ENCODE peak calls at places on chromosome 21, in four cellular contexts. I is lower lobe of right lung, X is stomach, F is A549. K is an unnamed sample.

GRCh38 chr21:27219068-27219467 is 252.2 kb upstream of the ADAMTS5 start:
- DNase-seq in I (no peak), X (no peak), F (no peak), K (no peak)

GRCh38 chr21:15774590-15774989 is 44.8 kb downstream of the USP25 start:
- DNase-seq in I (no peak), X (no peak), F (no peak), K (no peak)

GRCh38 chr21:45326169-45326833 is 38.6 kb upstream of the POFUT2 start:
- DNase-seq in I (peak; percentile 39), X (no peak), F (no peak), K (peak; percentile 75)

GRCh38 chr21:39867198-39867650 is at the start of gene PCP4:
- DNase-seq in I (peak; percentile 59), X (peak; percentile 48), F (peak; percentile 36), K (peak; percentile 13)

GRCh38 chr21:45112371-45112770 is 38.0 kb downstream of the ADARB1 start:
- DNase-seq in I (no peak), X (no peak), F (no peak), K (no peak)

GRCh38 chr21:8994640-8995511 is 1526.5 kb upstream of the TPTE start:
- DNase-seq in I (no peak), X (no peak), F (peak; percentile 95), K (no peak)

GRCh38 chr21:36065497-36066036 is 4.3 kb upstream of the CBR1 start:
- DNase-seq in I (no peak), X (no peak), F (no peak), K (no peak)

GRCh38 chr21:35646606-35647005 is 413.7 kb downstream of the SETD4 start:
- DNase-seq in I (no peak), X (no peak), F (no peak), K (no peak)

GRCh38 chr21:43939443-43940328 is 72.4 kb upstream of the TRAPPC10 start:
- DNase-seq in I (no peak), X (no peak), F (no peak), K (no peak)
- H3K27ac ChIP-seq in I (no peak overlapping the region), X (no peak overlapping the region), F (no peak overlapping the region), K (no peak overlapping the region)

GRCh38 chr21:34596561-34597271 is 18.2 kb downstream of the RCAN1 start:
- DNase-seq in I (no peak), X (no peak), F (no peak), K (no peak)
- H3K27ac ChIP-seq in I (no peak overlapping the region), X (no peak overlapping the region), F (no peak overlapping the region), K (no peak overlapping the region)

GRCh38 chr21:42513151-42513984 is at the start of gene SLC37A1:
- DNase-seq in I (peak; percentile 62), X (peak; percentile 64), F (peak; percentile 6), K (peak; percentile 57)

GRCh38 chr21:42518216-42518615 is 4.6 kb downstream of the SLC37A1 start:
- DNase-seq in I (no peak), X (no peak), F (peak; percentile 56), K (no peak)

GRCh38 chr21:42514883-42515228 is 1.2 kb downstream of the SLC37A1 start:
- DNase-seq in I (no peak), X (no peak), F (no peak), K (no peak)

GRCh38 chr21:42513985-42514882 is 582 bp downstream of the SLC37A1 start:
- DNase-seq in I (peak; percentile 75), X (peak; percentile 76), F (peak; percentile 21), K (no peak)

GRCh38 chr21:42515708-42516502 is 2.3 kb downstream of the SLC37A1 start:
- DNase-seq in I (peak; percentile 82), X (no peak), F (no peak), K (peak; percentile 27)
- H3K27ac ChIP-seq in I (peak overlapping the region; percentile 43), X (peak overlapping the region; percentile 38), F (no peak overlapping the region), K (no peak overlapping the region)

GRCh38 chr21:33217168-33217567 is 12.6 kb upstream of the IFNAR2 start:
- DNase-seq in I (no peak), X (no peak), F (no peak), K (no peak)
- H3K27ac ChIP-seq in I (peak overlapping the region; percentile 80), X (peak overlapping the region; percentile 87), F (no peak overlapping the region), K (no peak overlapping the region)

GRCh38 chr21:29264721-29265120 is 34.0 kb upstream of the BACH1 start:
- DNase-seq in I (no peak), X (no peak), F (no peak), K (no peak)
- H3K27ac ChIP-seq in I (no peak overlapping the region), X (no peak overlapping the region), F (no peak overlapping the region), K (no peak overlapping the region)

DNA sequence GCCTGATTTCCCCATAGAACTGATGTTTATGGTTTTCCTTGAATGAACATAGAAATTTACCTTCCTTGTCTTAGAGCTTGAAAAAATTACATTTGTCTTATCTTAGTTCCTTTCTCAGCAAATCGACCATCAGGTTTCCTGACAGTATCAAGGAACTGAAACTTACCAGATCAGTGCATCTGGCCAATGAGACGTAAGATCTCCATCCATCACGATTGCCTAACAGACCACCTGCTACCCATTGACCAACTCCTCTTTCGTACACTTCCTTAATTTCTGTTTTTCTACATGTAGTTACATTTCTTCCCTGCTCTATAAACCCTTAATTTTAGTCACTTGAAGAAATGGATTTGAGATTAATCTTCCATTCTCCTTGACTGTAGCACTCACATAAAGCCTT is 57.4 kb upstream of the TMPRSS15 start:
- DNase-seq in I (no peak), X (no peak), F (no peak), K (no peak)
- H3K27ac ChIP-seq in I (no peak overlapping the region), X (no peak overlapping the region), F (no peak overlapping the region), K (no peak overlapping the region)

GRCh38 chr21:26011292-26011940 is 159.2 kb downstream of the APP start:
- DNase-seq in I (no peak), X (no peak), F (no peak), K (peak; percentile 29)
- H3K27ac ChIP-seq in I (no peak overlapping the region), X (no peak overlapping the region), F (no peak overlapping the region), K (peak overlapping the region; percentile 68)